ENCODE peak calls at places on chromosomes 12 and 14, in six cellular contexts. M is transverse colon, G is Peyer's patch, O is uterus, Y is heart left ventricle, P is HCT116. T is an unnamed sample.

GRCh38 chr14:100165825-100166520 is 6.5 kb upstream of the DEGS2 start:
- DNase-seq in P (no peak), Y (no peak), O (no peak), M (no peak), G (no peak), T (no peak)

GRCh38 chr14:29832042-29832441 is 95.6 kb downstream of the PRKD1 start:
- DNase-seq in O (no peak), M (no peak), Y (no peak), G (no peak), P (no peak), T (no peak)

GRCh38 chr12:8108808-8109398 is 14.5 kb upstream of the CLEC4A start:
- DNase-seq in O (peak; percentile 60), G (peak; percentile 93), Y (peak; percentile 52), M (peak; percentile 73), P (peak; percentile 63), T (peak; percentile 86)

GRCh38 chr14:95515080-95515489 is 1.4 kb downstream of the SYNE3 start:
- DNase-seq in M (no peak), Y (no peak), G (peak; percentile 58), O (no peak), P (no peak), T (no peak)

GRCh38 chr14:70642313-70643235 is 858 bp downstream of the TTC9 start:
- DNase-seq in O (no peak), Y (no peak), P (no peak), G (peak; percentile 83), M (peak; percentile 39), T (no peak)

GRCh38 chr14:94337274-94337673 is 14.1 kb upstream of the SERPINA6 start:
- DNase-seq in G (no peak), P (peak; percentile 50), M (no peak), Y (no peak), O (no peak), T (no peak)

GRCh38 chr12:54579696-54580333 is 8.6 kb downstream of the PPP1R1A start:
- DNase-seq in Y (peak; percentile 78), P (peak; percentile 55), G (peak; percentile 92), M (peak; percentile 88), O (peak; percentile 80), T (peak; percentile 85)

GRCh38 chr14:53109688-53110041 is 43.5 kb downstream of the DDHD1 start:
- DNase-seq in G (no peak), P (no peak), O (no peak), Y (no peak), M (no peak), T (no peak)

GRCh38 chr12:69630191-69630590 is 19.5 kb upstream of the LRRC10 start:
- DNase-seq in G (no peak), P (no peak), Y (no peak), O (no peak), M (no peak), T (peak; percentile 42)

GRCh38 chr14:49598182-49598478 is 610 bp upstream of the LRR1 start:
- DNase-seq in P (no peak), Y (no peak), G (no peak), O (peak; percentile 18), M (peak; percentile 42), T (peak; percentile 70)

GRCh38 chr12:89417246-89417977 is 65.1 kb upstream of the DUSP6 start:
- DNase-seq in P (no peak), O (no peak), M (no peak), Y (no peak), G (no peak), T (no peak)

GRCh38 chr12:10182662-10183061 is 3.8 kb downstream of the TMEM52B start:
- DNase-seq in M (no peak), P (no peak), Y (no peak), O (no peak), G (no peak), T (no peak)

GRCh38 chr14:103692871-103693270 is 22.4 kb downstream of the XRCC3 start:
- DNase-seq in O (peak; percentile 10), P (no peak), Y (no peak), M (peak; percentile 10), G (no peak), T (no peak)

GRCh38 chr14:50037837-50038236 is 78.5 kb downstream of the VCPKMT start:
- DNase-seq in Y (no peak), P (no peak), M (no peak), G (no peak), O (peak; percentile 46), T (peak; percentile 69)

GRCh38 chr12:6377667-6377994 is 2.3 kb upstream of the SCNN1A start:
- DNase-seq in M (peak; percentile 74), P (no peak), O (peak; percentile 42), G (no peak), Y (no peak), T (no peak)

GRCh38 chr12:127148318-127148717 is 1118.7 kb upstream of the TMEM132C start:
- DNase-seq in P (no peak), M (no peak), G (no peak), Y (no peak), O (no peak), T (no peak)

GRCh38 chr12:67155863-67156262 is 113.3 kb upstream of the CAND1 start:
- DNase-seq in M (no peak), G (no peak), O (no peak), P (no peak), Y (no peak), T (no peak)

GRCh38 chr14:104554608-104555401 is 24.8 kb upstream of the C14orf180 start:
- DNase-seq in Y (no peak), M (peak; percentile 4), G (no peak), O (peak; percentile 15), P (no peak), T (no peak)

GRCh38 chr12:66668311-66668710 is 10.6 kb downstream of the GRIP1 start:
- DNase-seq in O (no peak), G (no peak), Y (no peak), P (no peak), M (no peak), T (no peak)

GRCh38 chr12:92170050-92170449 is 24.4 kb upstream of the BTG1 start:
- DNase-seq in G (no peak), Y (no peak), M (no peak), P (no peak), O (no peak), T (no peak)

GRCh38 chr14:96795443-96795842 is 1.7 kb upstream of the VRK1 start:
- DNase-seq in Y (no peak), P (no peak), M (no peak), O (no peak), G (no peak), T (no peak)

GRCh38 chr14:96799489-96800056 is 2.4 kb downstream of the VRK1 start:
- DNase-seq in M (no peak), Y (no peak), P (no peak), O (no peak), G (no peak), T (peak; percentile 8)

GRCh38 chr14:96797943-96798349 is 764 bp downstream of the VRK1 start:
- DNase-seq in Y (no peak), G (no peak), O (no peak), M (no peak), P (no peak), T (peak; percentile 84)

GRCh38 chr14:96796851-96797187 is 363 bp upstream of the VRK1 start:
- DNase-seq in P (no peak), M (no peak), O (no peak), Y (no peak), G (no peak), T (no peak)

DNA sequence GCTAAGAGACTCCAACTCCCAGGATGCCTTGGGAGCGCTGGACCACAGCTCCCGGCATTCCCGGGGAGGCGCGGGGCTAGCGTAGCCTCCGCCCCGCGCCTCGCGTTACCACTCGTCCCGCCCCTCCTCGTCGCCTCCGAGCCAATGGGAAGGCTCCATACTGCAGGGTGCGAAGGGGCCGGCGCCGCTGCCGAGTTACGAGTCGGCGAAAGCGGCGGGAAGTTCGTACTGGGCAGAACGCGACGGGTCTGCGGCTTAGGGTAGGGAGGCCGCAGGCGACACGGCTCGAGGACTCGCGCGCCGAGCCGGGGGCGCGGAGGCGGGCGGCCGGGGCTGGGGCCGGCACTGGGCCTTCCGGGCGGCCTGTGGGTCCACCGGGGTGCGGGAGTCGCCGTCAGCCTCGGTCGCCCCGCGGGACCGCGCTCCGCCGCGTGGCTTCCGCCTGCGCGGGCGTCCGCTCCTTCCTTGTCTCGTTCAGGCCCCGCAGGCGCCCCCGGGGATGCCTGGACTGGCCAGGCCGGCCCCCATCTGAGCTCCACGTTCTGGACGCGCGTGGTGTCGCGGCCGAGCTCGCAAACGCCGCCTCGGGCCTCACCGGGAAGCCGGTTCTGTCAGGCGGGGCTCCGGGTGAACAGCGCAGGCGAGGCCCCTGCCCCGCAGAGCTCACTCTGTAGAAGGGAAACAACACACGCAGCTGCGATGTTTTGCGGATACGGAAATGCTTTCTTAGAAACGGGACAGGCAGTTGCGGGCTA is at the start of gene VRK1:
- DNase-seq in M (peak; percentile 97), G (peak; percentile 98), P (peak; percentile 86), O (peak; percentile 92), Y (peak; percentile 95), T (peak; percentile 98)
- TF ChIP-seq POLR2A in M (no peak), G (no peak), P (no peak), O (no peak), Y (no peak), T (peak; percentile 88)

DNA sequence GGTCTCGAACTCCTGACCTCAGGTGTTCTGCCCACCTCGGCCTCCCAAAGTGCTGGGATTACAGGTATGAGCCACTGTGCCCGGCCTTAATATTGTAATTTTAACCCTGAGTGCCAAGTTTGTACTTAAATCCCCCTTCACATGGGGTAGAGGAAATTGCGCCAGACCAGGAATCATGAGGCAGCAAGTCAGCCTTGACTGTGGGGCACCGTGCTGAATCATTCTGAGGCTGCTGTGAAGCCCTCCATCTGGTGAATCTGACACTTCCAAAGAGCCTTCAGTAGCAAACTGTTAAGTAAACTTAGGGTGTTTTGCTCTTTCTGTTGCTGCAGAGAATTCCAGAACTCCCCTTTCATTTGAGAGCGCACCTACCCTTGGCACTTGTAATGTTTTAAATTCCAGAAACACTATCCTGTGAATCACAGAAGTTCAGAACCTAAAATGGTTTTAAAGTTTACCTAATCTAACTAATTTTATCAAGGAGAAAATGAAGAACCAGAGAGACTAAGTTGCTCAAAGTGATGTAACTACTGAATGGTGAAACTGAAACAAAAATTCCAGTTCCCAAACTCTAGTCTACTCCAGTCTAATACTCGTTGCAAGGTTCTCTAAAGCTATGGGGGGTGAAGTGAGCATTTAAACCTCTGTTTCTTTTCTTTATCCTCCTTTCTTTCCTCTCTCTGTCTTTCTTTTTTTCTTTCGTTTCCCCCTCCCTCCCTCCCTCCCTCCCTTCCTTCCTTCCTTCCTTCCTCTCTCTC is 7.5 kb downstream of the HEBP1 start:
- DNase-seq in P (no peak), M (peak; percentile 43), O (peak; percentile 74), G (peak; percentile 66), Y (no peak), T (peak; percentile 96)
- TF ChIP-seq POLR2A in P (no peak), M (no peak), O (no peak), G (no peak), Y (no peak), T (no peak)

DNA sequence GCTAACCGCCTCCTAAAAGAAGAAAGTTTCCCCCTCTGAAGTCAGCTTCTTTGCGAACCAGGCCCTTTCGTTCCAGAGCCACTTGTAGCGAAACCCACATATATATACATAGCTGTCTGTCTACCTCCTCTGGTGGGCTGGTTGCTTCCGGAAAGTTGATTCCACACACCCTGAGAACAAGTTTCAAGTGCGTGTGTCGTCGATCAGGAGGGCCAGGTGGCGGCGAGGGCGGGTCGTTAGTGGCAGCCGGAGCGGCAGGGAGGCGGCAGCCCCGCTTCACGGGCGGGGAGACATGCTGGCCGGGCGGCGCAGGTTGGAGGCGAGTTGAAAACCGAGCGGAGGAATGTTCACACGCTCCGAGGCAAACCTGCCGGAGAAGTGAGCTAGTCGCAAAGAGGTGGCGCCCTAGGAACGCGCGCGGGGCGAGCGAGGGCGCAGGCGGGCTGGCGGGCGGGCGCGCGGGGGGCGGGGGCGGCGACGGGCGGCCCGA is 2.6 kb downstream of the PTHLH start:
- DNase-seq in P (peak; percentile 45), O (peak; percentile 39), Y (peak; percentile 32), M (peak; percentile 37), G (peak; percentile 53), T (peak; percentile 55)
- TF ChIP-seq POLR2A in P (no peak), O (no peak), Y (no peak), M (no peak), G (no peak), T (no peak)

GRCh38 chr14:31619440-31619839 is 58.2 kb downstream of the NUBPL start:
- DNase-seq in P (no peak), Y (no peak), G (no peak), O (no peak), M (no peak), T (no peak)

GRCh38 chr14:31622060-31622459 is 60.9 kb downstream of the NUBPL start:
- DNase-seq in Y (no peak), G (no peak), P (no peak), M (no peak), O (no peak), T (no peak)
- TF ChIP-seq POLR2A in Y (no peak), G (no peak), P (no peak), M (no peak), O (no peak), T (no peak)